ENCODE peak calls at places on chromosome X, in four cellular contexts. H is K562, B is GM12878, D is H1. N is an unnamed sample.

GRCh38 chrX:43386872-43387271 is 269.2 kb upstream of the MAOA start:
- DNase-seq in H (no peak), B (no peak), D (no peak), N (no peak)

GRCh38 chrX:6313356-6313755 is 84.7 kb upstream of the NLGN4X start:
- DNase-seq in D (no peak), H (no peak), B (no peak), N (no peak)

GRCh38 chrX:103066606-103067005 is 2.6 kb upstream of the BEX1 start:
- DNase-seq in D (no peak), B (no peak), H (no peak), N (no peak)

GRCh38 chrX:153634832-153635231 is 12.2 kb upstream of the DUSP9 start:
- DNase-seq in B (no peak), H (no peak), D (no peak), N (no peak)

GRCh38 chrX:55709735-55710134 is 7.8 kb upstream of the RRAGB start:
- DNase-seq in B (no peak), H (no peak), D (no peak), N (no peak)

GRCh38 chrX:38768079-38768478 is 33.2 kb upstream of the MID1IP1 start:
- DNase-seq in B (no peak), D (no peak), H (no peak), N (no peak)

GRCh38 chrX:3576886-3577516 is 136.4 kb downstream of the PRKX start:
- DNase-seq in B (no peak), H (no peak), D (no peak), N (no peak)

GRCh38 chrX:4249401-4249800 is 536.0 kb upstream of the PRKX start:
- DNase-seq in D (no peak), H (no peak), B (no peak), N (no peak)

GRCh38 chrX:21586001-21586400 is 72.1 kb downstream of the KLHL34 start:
- DNase-seq in D (no peak), B (no peak), H (no peak), N (no peak)

GRCh38 chrX:100895365-100896075 is 21.4 kb upstream of the NOX1 start:
- DNase-seq in H (no peak), B (no peak), D (no peak), N (peak; percentile 55)

GRCh38 chrX:100625985-100626491 is 10.6 kb downstream of the TSPAN6 start:
- DNase-seq in D (no peak), B (peak; percentile 66), H (no peak), N (no peak)

GRCh38 chrX:8820910-8821527 is 19.8 kb upstream of the FAM9A start:
- DNase-seq in D (peak; percentile 23), H (no peak), B (no peak), N (no peak)

GRCh38 chrX:71573591-71573990 is 4.6 kb upstream of the GCNA start:
- DNase-seq in B (no peak), H (no peak), D (no peak), N (no peak)

GRCh38 chrX:75603833-75604232 is 81.0 kb upstream of the ZDHHC15 start:
- DNase-seq in H (peak; percentile 26), B (no peak), D (no peak), N (peak; percentile 7)

GRCh38 chrX:110168585-110168984 is 149.3 kb downstream of the AMMECR1 start:
- DNase-seq in H (no peak), B (no peak), D (no peak), N (no peak)

GRCh38 chrX:80511969-80512760 is 91.9 kb downstream of the TENT5D start:
- DNase-seq in D (no peak), B (no peak), H (peak; percentile 36), N (no peak)

GRCh38 chrX:106698693-106699092 is 27.8 kb upstream of the RNF128 start:
- DNase-seq in D (no peak), H (no peak), B (no peak), N (no peak)

GRCh38 chrX:107654778-107655761 is 26.8 kb downstream of the PRPS1 start:
- DNase-seq in D (peak; percentile 50), B (no peak), H (peak; percentile 64), N (peak; percentile 33)

GRCh38 chrX:13985697-13986435 is 43.8 kb downstream of the GEMIN8 start:
- DNase-seq in D (no peak), H (no peak), B (no peak), N (no peak)

GRCh38 chrX:130772313-130773140 is 130.5 kb downstream of the ENOX2 start:
- DNase-seq in B (no peak), H (no peak), D (no peak), N (peak; percentile 0)

GRCh38 chrX:71615056-71615455 is 3.3 kb downstream of the CXCR3 start:
- DNase-seq in D (no peak), H (no peak), B (no peak), N (no peak)

GRCh38 chrX:73877687-73878086 is 314.7 kb downstream of the CHIC1 start:
- DNase-seq in H (no peak), B (no peak), D (peak; percentile 10), N (no peak)

GRCh38 chrX:130680164-130681035 is 222.6 kb downstream of the ENOX2 start:
- DNase-seq in B (no peak), D (no peak), H (no peak), N (peak; percentile 68)

GRCh38 chrX:7372843-7373525 is 225.0 kb upstream of the PUDP start:
- DNase-seq in H (no peak), B (no peak), D (no peak), N (no peak)

GRCh38 chrX:118116308-118117068 is at the start of gene KLHL13:
- DNase-seq in D (no peak), H (peak; percentile 81), B (no peak), N (no peak)

GRCh38 chrX:155662297-155662696 is 49.5 kb upstream of the TMLHE start:
- DNase-seq in B (no peak), D (no peak), H (peak; percentile 2), N (peak; percentile 1)

GRCh38 chrX:106378616-106379015 is 210.5 kb downstream of the PWWP3B start:
- DNase-seq in B (no peak), H (no peak), D (no peak), N (no peak)

DNA sequence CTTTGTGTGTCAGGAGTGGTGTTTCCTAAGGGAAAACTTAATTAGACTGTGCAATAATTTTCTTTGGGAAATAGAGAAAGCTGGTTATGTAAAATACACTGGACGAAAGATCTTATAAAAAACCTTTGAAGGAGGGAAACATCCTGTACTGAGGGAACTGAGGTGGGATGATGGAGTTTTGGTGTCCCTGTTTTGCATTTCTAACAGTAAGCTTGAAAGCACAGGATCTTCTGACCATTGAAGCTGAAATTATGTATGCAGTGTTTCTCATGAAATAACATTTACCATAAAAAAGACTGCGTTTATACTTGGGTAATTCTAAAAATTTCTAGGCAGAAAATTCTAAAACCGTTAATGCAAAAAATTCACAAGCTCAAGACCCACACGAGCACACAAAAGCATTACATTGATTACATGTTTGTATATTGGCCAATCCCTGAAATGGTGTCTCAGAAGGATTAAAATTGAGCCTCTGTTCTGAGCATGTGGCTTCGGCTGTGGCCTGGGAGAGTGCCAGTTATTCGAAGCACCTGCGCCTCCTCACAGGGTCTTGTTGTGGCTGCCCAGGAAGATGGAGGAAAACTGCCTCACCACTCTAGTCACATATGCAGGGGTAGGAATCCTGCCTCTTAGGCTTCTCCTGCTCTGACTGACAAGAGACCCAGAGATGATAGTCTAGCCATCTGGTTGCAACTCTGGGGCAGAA is 49.5 kb downstream of the JADE3 start:
- DNase-seq in B (no peak), H (no peak), D (no peak), N (no peak)
- H3K9ac ChIP-seq in B (no peak overlapping the region), H (no peak overlapping the region), D (no peak overlapping the region), N (no peak overlapping the region)

GRCh38 chrX:44770111-44770510 is 73.7 kb upstream of the DUSP21 start:
- DNase-seq in D (no peak), H (no peak), B (no peak), N (no peak)

GRCh38 chrX:44765556-44765955 is 78.3 kb upstream of the DUSP21 start:
- DNase-seq in D (no peak), B (no peak), H (no peak), N (no peak)

DNA sequence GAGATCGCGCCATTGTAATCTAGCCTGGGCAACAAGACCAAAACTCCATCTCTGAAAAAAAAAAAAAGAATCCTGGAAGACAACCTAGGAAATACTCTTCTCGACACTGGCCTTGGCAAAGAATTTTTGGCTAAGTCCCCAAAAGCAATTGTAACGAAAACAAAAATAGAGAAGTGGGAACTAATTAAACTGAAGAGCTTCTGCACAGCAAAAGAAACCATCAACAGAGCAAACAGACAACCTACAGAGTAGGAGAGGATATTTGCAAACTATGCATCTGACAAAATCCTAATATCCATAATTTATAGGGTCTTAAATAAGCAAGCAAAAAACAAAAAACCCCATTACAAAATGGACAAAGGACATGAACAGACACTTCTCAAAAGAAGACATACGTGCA is 76.5 kb upstream of the DUSP21 start:
- DNase-seq in D (no peak), H (no peak), B (no peak), N (no peak)
- TF ChIP-seq HDAC2 in D (no peak), H (no peak), B (no peak), N (no peak)

GRCh38 chrX:104335765-104336164 is 81.0 kb upstream of the ESX1 start:
- DNase-seq in D (no peak), B (no peak), H (no peak), N (no peak)
- TF ChIP-seq CREB1 in D (no peak), B (no peak), H (no peak), N (no peak)

GRCh38 chrX:120302434-120302833 is 8.8 kb downstream of the TMEM255A start:
- DNase-seq in D (no peak), H (no peak), B (peak; percentile 61), N (no peak)

GRCh38 chrX:120301960-120302359 is 9.3 kb downstream of the TMEM255A start:
- DNase-seq in B (no peak), D (no peak), H (no peak), N (no peak)

GRCh38 chrX:120306640-120307039 is 4.6 kb downstream of the TMEM255A start:
- DNase-seq in D (no peak), B (no peak), H (no peak), N (no peak)

GRCh38 chrX:120305531-120306145 is 5.6 kb downstream of the TMEM255A start:
- DNase-seq in B (no peak), D (no peak), H (peak; percentile 7), N (no peak)

DNA sequence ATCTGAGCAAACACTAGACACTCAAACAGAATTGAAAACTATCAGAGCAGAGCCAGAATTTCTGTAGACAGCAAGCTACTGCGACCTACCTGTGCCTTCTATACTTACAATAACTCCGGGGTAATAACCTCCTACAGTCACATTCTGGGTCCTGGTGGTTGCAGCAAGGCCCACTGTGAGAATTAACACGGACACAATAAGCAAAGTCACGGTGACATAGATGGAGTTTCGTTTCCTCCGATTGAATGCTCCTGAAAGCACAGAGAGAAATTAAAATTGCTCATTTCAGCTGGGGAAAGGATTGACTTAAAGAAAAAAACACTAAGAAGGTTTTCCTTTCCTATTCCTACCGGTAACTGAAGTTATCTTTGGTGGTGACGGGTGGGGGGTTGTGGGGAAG is 7.0 kb downstream of the TMEM255A start:
- DNase-seq in D (no peak), B (no peak), H (no peak), N (no peak)
- H3K9ac ChIP-seq in D (no peak overlapping the region), B (no peak overlapping the region), H (no peak overlapping the region), N (no peak overlapping the region)

GRCh38 chrX:15441464-15441863 is 51.7 kb downstream of the PIR start:
- DNase-seq in D (no peak), B (no peak), H (no peak), N (no peak)
- TF ChIP-seq HDAC2 in D (no peak), B (no peak), H (no peak), N (no peak)

GRCh38 chrX:35382966-35383365 is 415.2 kb upstream of the MAGEB16 start:
- DNase-seq in H (no peak), D (no peak), B (no peak), N (no peak)

GRCh38 chrX:35380808-35381700 is 417.1 kb upstream of the MAGEB16 start:
- DNase-seq in D (no peak), B (peak; percentile 23), H (peak; percentile 2), N (peak; percentile 0)
- TF ChIP-seq CREB1 in D (no peak), B (no peak), H (no peak), N (no peak)

GRCh38 chrX:41828821-41829220 is 94.5 kb downstream of the CASK start:
- DNase-seq in D (no peak), B (no peak), H (no peak), N (no peak)
- H3K9ac ChIP-seq in D (no peak overlapping the region), B (no peak overlapping the region), H (no peak overlapping the region), N (no peak overlapping the region)